ENCODE peak calls at places on chromosomes 12 and 14, in ten cellular contexts. One of them, this sample, is unnamed.

GRCh38 chr14:56199095-56199975 is 81.1 kb downstream of the PELI2 start:
- DNase-seq in HFFc6: peak; percentile 98
- DNase-seq in AG04449: peak; percentile 98
- DNase-seq in fibroblast of the aortic adventitia: peak; percentile 94
- DNase-seq in HCT116: no peak
- DNase-seq in adrenal gland: peak; percentile 60
- DNase-seq in omental fat pad: no peak
- DNase-seq in type B pancreatic cell: no peak
- DNase-seq in PC-3: no peak
- DNase-seq in BE2C: peak; percentile 51
- DNase-seq in this sample: no peak

GRCh38 chr12:1890810-1891209 is 27.6 kb downstream of the CACNA2D4 start:
- DNase-seq in HFFc6: no peak
- DNase-seq in AG04449: no peak
- DNase-seq in fibroblast of the aortic adventitia: no peak
- DNase-seq in HCT116: no peak
- DNase-seq in adrenal gland: no peak
- DNase-seq in omental fat pad: no peak
- DNase-seq in type B pancreatic cell: peak; percentile 34
- DNase-seq in PC-3: no peak
- DNase-seq in BE2C: no peak
- DNase-seq in this sample: no peak

GRCh38 chr12:104130760-104131159 is 7.2 kb downstream of the NFYB start:
- DNase-seq in HFFc6: no peak
- DNase-seq in AG04449: no peak
- DNase-seq in fibroblast of the aortic adventitia: no peak
- DNase-seq in HCT116: no peak
- DNase-seq in adrenal gland: no peak
- DNase-seq in omental fat pad: no peak
- DNase-seq in type B pancreatic cell: no peak
- DNase-seq in PC-3: peak; percentile 34
- DNase-seq in BE2C: no peak
- DNase-seq in this sample: no peak

GRCh38 chr12:46364777-46365580 is 7.6 kb downstream of the SLC38A2 start:
- DNase-seq in HFFc6: peak; percentile 76
- DNase-seq in AG04449: no peak
- DNase-seq in fibroblast of the aortic adventitia: peak; percentile 86
- DNase-seq in HCT116: no peak
- DNase-seq in adrenal gland: peak; percentile 84
- DNase-seq in omental fat pad: no peak
- DNase-seq in type B pancreatic cell: no peak
- DNase-seq in PC-3: peak; percentile 89
- DNase-seq in BE2C: no peak
- DNase-seq in this sample: peak; percentile 62

GRCh38 chr14:39322807-39323206 is 89.1 kb downstream of the MIA2 start:
- DNase-seq in HFFc6: peak; percentile 44
- DNase-seq in AG04449: peak; percentile 41
- DNase-seq in fibroblast of the aortic adventitia: peak; percentile 13
- DNase-seq in HCT116: no peak
- DNase-seq in adrenal gland: no peak
- DNase-seq in omental fat pad: no peak
- DNase-seq in type B pancreatic cell: no peak
- DNase-seq in PC-3: no peak
- DNase-seq in BE2C: no peak
- DNase-seq in this sample: no peak

GRCh38 chr12:27252934-27253333 is 8.8 kb downstream of the STK38L start:
- DNase-seq in HFFc6: no peak
- DNase-seq in AG04449: no peak
- DNase-seq in fibroblast of the aortic adventitia: no peak
- DNase-seq in HCT116: no peak
- DNase-seq in adrenal gland: no peak
- DNase-seq in omental fat pad: no peak
- DNase-seq in type B pancreatic cell: no peak
- DNase-seq in PC-3: no peak
- DNase-seq in BE2C: no peak
- DNase-seq in this sample: no peak

GRCh38 chr14:62654641-62655040 is 390.6 kb downstream of the KCNH5 start:
- DNase-seq in HFFc6: no peak
- DNase-seq in AG04449: no peak
- DNase-seq in fibroblast of the aortic adventitia: peak; percentile 20
- DNase-seq in HCT116: no peak
- DNase-seq in adrenal gland: no peak
- DNase-seq in omental fat pad: no peak
- DNase-seq in type B pancreatic cell: no peak
- DNase-seq in PC-3: no peak
- DNase-seq in BE2C: no peak
- DNase-seq in this sample: no peak

GRCh38 chr12:3170423-3171194 is 93.4 kb downstream of the TSPAN9 start:
- DNase-seq in HFFc6: peak; percentile 91
- DNase-seq in AG04449: peak; percentile 74
- DNase-seq in fibroblast of the aortic adventitia: peak; percentile 67
- DNase-seq in HCT116: peak; percentile 67
- DNase-seq in adrenal gland: peak; percentile 57
- DNase-seq in omental fat pad: no peak
- DNase-seq in type B pancreatic cell: no peak
- DNase-seq in PC-3: peak; percentile 81
- DNase-seq in BE2C: no peak
- DNase-seq in this sample: peak; percentile 5

GRCh38 chr12:107990325-107990724 is 138.8 kb upstream of the WSCD2 start:
- DNase-seq in HFFc6: no peak
- DNase-seq in AG04449: no peak
- DNase-seq in fibroblast of the aortic adventitia: no peak
- DNase-seq in HCT116: peak; percentile 27
- DNase-seq in adrenal gland: peak; percentile 45
- DNase-seq in omental fat pad: no peak
- DNase-seq in type B pancreatic cell: no peak
- DNase-seq in PC-3: peak; percentile 62
- DNase-seq in BE2C: peak; percentile 69
- DNase-seq in this sample: peak; percentile 61

GRCh38 chr12:101243074-101243473 is 33.0 kb upstream of the SLC5A8 start:
- DNase-seq in HFFc6: no peak
- DNase-seq in AG04449: no peak
- DNase-seq in fibroblast of the aortic adventitia: peak; percentile 17
- DNase-seq in HCT116: no peak
- DNase-seq in adrenal gland: no peak
- DNase-seq in omental fat pad: no peak
- DNase-seq in type B pancreatic cell: no peak
- DNase-seq in PC-3: no peak
- DNase-seq in BE2C: no peak
- DNase-seq in this sample: no peak

GRCh38 chr14:104433401-104434213 is 146.0 kb upstream of the C14orf180 start:
- DNase-seq in HFFc6: no peak
- DNase-seq in AG04449: no peak
- DNase-seq in fibroblast of the aortic adventitia: no peak
- DNase-seq in HCT116: no peak
- DNase-seq in adrenal gland: no peak
- DNase-seq in omental fat pad: peak; percentile 19
- DNase-seq in type B pancreatic cell: peak; percentile 68
- DNase-seq in PC-3: no peak
- DNase-seq in BE2C: no peak
- DNase-seq in this sample: no peak

DNA sequence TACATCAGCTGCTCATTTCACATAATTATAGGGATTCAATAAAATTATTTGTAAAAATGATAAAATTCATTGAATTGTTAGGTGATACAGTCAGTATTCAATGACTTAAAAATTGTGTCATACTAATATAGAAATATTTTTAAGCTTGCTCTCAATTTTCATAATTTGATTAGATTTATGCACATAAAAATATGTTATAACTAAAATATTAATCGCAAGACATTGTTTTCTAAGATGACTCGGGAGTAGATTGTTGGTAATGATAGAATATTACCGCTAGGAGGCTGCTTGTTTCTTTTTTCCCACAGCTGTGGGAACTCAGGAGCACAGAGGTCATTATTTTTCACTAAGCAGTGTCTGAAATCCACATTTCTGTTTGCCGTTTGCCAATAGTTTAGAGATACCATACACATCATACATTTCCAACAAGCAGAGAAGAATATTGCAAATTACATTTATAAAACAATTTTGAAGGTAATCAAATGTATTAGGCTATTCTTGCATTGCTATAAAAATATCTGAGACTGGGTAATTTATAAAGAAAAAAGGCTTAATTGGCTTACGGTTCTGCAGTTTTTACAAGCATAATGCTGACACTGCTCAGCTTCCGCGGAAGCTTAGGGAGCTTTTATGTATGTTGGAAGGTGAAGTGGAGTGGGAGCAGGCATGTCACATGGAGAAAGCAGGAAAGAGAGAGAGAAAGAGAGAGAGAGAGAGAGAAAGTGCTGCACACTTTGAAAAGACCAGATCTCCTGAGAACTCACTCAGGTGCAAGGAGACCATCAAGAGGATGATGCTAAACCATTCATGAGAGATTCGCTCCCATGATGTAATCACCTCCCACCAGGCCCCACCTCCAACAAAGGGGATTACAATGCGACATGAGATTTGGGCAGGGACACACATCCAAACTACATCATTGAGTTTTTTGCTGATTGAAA is 9.2 kb downstream of the CD69 start:
- DNase-seq in HFFc6: peak; percentile 34
- DNase-seq in AG04449: no peak
- DNase-seq in fibroblast of the aortic adventitia: peak; percentile 27
- DNase-seq in HCT116: peak; percentile 12
- DNase-seq in adrenal gland: no peak
- DNase-seq in omental fat pad: no peak
- DNase-seq in type B pancreatic cell: no peak
- DNase-seq in PC-3: peak; percentile 53
- DNase-seq in BE2C: no peak
- DNase-seq in this sample: no peak
- TF ChIP-seq CTCF in HFFc6: peak; percentile 5
- TF ChIP-seq CTCF in AG04449: peak; percentile 23
- TF ChIP-seq CTCF in fibroblast of the aortic adventitia: peak; percentile 52
- TF ChIP-seq CTCF in HCT116: peak; percentile 52
- TF ChIP-seq CTCF in adrenal gland: no peak
- TF ChIP-seq CTCF in omental fat pad: no peak
- TF ChIP-seq CTCF in type B pancreatic cell: no peak
- TF ChIP-seq CTCF in PC-3: peak; percentile 41
- TF ChIP-seq CTCF in BE2C: no peak
- TF ChIP-seq CTCF in this sample: no peak

DNA sequence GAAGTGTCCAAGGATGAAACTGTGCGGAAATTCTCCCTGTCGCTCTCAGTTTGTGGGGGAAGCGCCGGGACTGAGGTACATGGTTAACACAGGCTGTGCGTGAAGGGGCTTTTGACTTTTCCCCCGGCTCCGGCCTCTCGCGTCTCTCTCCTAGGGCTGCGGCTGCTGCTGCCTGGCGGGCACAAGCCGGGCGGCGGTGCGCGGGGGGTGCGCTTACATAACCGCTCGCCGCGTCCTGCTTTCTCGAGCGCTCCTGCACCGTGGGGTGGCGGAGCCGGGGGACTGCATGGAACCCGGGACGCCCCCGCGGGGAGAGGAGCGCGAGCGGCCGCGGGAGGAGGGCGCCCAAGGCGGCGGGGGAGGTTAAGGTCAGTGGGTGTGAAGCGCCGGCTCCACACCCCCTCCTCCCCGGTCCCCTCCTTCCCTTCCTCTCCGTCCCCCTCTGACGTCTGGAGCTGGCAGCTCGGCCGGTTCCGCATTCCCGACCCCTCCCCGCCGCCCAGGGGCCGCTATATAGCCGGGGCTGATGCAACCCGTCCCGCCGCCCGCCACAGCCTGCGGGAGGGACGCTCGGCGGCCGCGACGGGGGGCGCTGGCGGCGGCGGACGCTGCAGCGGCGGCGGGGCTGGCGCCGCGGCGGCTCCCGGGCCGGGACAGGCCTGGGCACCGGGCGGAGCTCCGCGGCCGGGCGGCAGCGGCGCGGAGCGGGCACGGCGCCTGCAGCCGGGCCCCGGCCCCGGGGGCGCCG is at the start of gene JDP2:
- DNase-seq in HFFc6: peak; percentile 69
- DNase-seq in AG04449: no peak
- DNase-seq in fibroblast of the aortic adventitia: peak; percentile 85
- DNase-seq in HCT116: peak; percentile 22
- DNase-seq in adrenal gland: peak; percentile 90
- DNase-seq in omental fat pad: peak; percentile 82
- DNase-seq in type B pancreatic cell: peak; percentile 83
- DNase-seq in PC-3: peak; percentile 37
- DNase-seq in BE2C: peak; percentile 72
- DNase-seq in this sample: peak; percentile 87
- TF ChIP-seq CTCF in HFFc6: peak; percentile 40
- TF ChIP-seq CTCF in AG04449: no peak
- TF ChIP-seq CTCF in fibroblast of the aortic adventitia: no peak
- TF ChIP-seq CTCF in HCT116: no peak
- TF ChIP-seq CTCF in adrenal gland: peak; percentile 18
- TF ChIP-seq CTCF in omental fat pad: no peak
- TF ChIP-seq CTCF in type B pancreatic cell: peak; percentile 35
- TF ChIP-seq CTCF in PC-3: no peak
- TF ChIP-seq CTCF in BE2C: no peak
- TF ChIP-seq CTCF in this sample: no peak

GRCh38 chr14:94008234-94008633 is 11.1 kb downstream of the CCDC197 start:
- DNase-seq in HFFc6: no peak
- DNase-seq in AG04449: no peak
- DNase-seq in fibroblast of the aortic adventitia: no peak
- DNase-seq in HCT116: no peak
- DNase-seq in adrenal gland: no peak
- DNase-seq in omental fat pad: no peak
- DNase-seq in type B pancreatic cell: no peak
- DNase-seq in PC-3: no peak
- DNase-seq in BE2C: no peak
- DNase-seq in this sample: no peak

GRCh38 chr14:94003397-94003796 is 6.3 kb downstream of the CCDC197 start:
- DNase-seq in HFFc6: no peak
- DNase-seq in AG04449: no peak
- DNase-seq in fibroblast of the aortic adventitia: no peak
- DNase-seq in HCT116: no peak
- DNase-seq in adrenal gland: no peak
- DNase-seq in omental fat pad: no peak
- DNase-seq in type B pancreatic cell: no peak
- DNase-seq in PC-3: no peak
- DNase-seq in BE2C: no peak
- DNase-seq in this sample: no peak

GRCh38 chr14:94001501-94002396 is 4.6 kb downstream of the CCDC197 start:
- DNase-seq in HFFc6: peak; percentile 59
- DNase-seq in AG04449: no peak
- DNase-seq in fibroblast of the aortic adventitia: peak; percentile 76
- DNase-seq in HCT116: peak; percentile 59
- DNase-seq in adrenal gland: peak; percentile 72
- DNase-seq in omental fat pad: no peak
- DNase-seq in type B pancreatic cell: no peak
- DNase-seq in PC-3: peak; percentile 83
- DNase-seq in BE2C: peak; percentile 67
- DNase-seq in this sample: peak; percentile 66

GRCh38 chr14:94004015-94004414 is 6.9 kb downstream of the CCDC197 start:
- DNase-seq in HFFc6: no peak
- DNase-seq in AG04449: no peak
- DNase-seq in fibroblast of the aortic adventitia: no peak
- DNase-seq in HCT116: no peak
- DNase-seq in adrenal gland: no peak
- DNase-seq in omental fat pad: no peak
- DNase-seq in type B pancreatic cell: no peak
- DNase-seq in PC-3: no peak
- DNase-seq in BE2C: no peak
- DNase-seq in this sample: no peak

GRCh38 chr14:94005324-94005723 is 8.2 kb downstream of the CCDC197 start:
- DNase-seq in HFFc6: no peak
- DNase-seq in AG04449: no peak
- DNase-seq in fibroblast of the aortic adventitia: no peak
- DNase-seq in HCT116: no peak
- DNase-seq in adrenal gland: no peak
- DNase-seq in omental fat pad: no peak
- DNase-seq in type B pancreatic cell: no peak
- DNase-seq in PC-3: peak; percentile 35
- DNase-seq in BE2C: peak; percentile 37
- DNase-seq in this sample: no peak
- TF ChIP-seq CTCF in HFFc6: peak; percentile 72
- TF ChIP-seq CTCF in AG04449: peak; percentile 45
- TF ChIP-seq CTCF in fibroblast of the aortic adventitia: peak; percentile 53
- TF ChIP-seq CTCF in HCT116: peak; percentile 56
- TF ChIP-seq CTCF in adrenal gland: no peak
- TF ChIP-seq CTCF in omental fat pad: no peak
- TF ChIP-seq CTCF in type B pancreatic cell: peak; percentile 66
- TF ChIP-seq CTCF in PC-3: peak; percentile 55
- TF ChIP-seq CTCF in BE2C: peak; percentile 65
- TF ChIP-seq CTCF in this sample: peak; percentile 34

GRCh38 chr14:87805315-87805723 is 187.7 kb downstream of the GALC start:
- DNase-seq in HFFc6: peak; percentile 3
- DNase-seq in AG04449: no peak
- DNase-seq in fibroblast of the aortic adventitia: peak; percentile 52
- DNase-seq in HCT116: no peak
- DNase-seq in adrenal gland: peak; percentile 56
- DNase-seq in omental fat pad: no peak
- DNase-seq in type B pancreatic cell: no peak
- DNase-seq in PC-3: peak; percentile 22
- DNase-seq in BE2C: peak; percentile 69
- DNase-seq in this sample: peak; percentile 66
- TF ChIP-seq CTCF in HFFc6: peak; percentile 74
- TF ChIP-seq CTCF in AG04449: peak; percentile 67
- TF ChIP-seq CTCF in fibroblast of the aortic adventitia: peak; percentile 64
- TF ChIP-seq CTCF in HCT116: peak; percentile 58
- TF ChIP-seq CTCF in adrenal gland: peak; percentile 68
- TF ChIP-seq CTCF in omental fat pad: no peak
- TF ChIP-seq CTCF in type B pancreatic cell: peak; percentile 71
- TF ChIP-seq CTCF in PC-3: peak; percentile 60
- TF ChIP-seq CTCF in BE2C: peak; percentile 83
- TF ChIP-seq CTCF in this sample: peak; percentile 59